ENCODE peak calls at places on chromosomes 4 and X, in six cellular contexts. N, Z, A, M, I and L are unnamed samples.

GRCh38 chrX:138534410-138534809 is 177.1 kb downstream of the FGF13 start:
- DNase-seq in N (no peak), Z (no peak), A (no peak), M (no peak), I (no peak), L (no peak)

GRCh38 chr4:76301068-76301774 is 5.3 kb upstream of the STBD1 start:
- DNase-seq in N (peak; percentile 90), Z (no peak), A (peak; percentile 74), M (no peak), I (peak; percentile 91), L (peak; percentile 63)

GRCh38 chr4:20496078-20496477 is 204.2 kb upstream of the PACRGL start:
- DNase-seq in N (no peak), Z (no peak), A (no peak), M (no peak), I (no peak), L (no peak)

GRCh38 chr4:76801621-76802545 is 96.1 kb downstream of the SOWAHB start:
- DNase-seq in N (no peak), Z (peak; percentile 70), A (no peak), M (no peak), I (no peak), L (no peak)

GRCh38 chr4:153785830-153786721 is 2.8 kb downstream of the SFRP2 start:
- DNase-seq in N (no peak), Z (no peak), A (no peak), M (peak; percentile 34), I (peak; percentile 3), L (no peak)

GRCh38 chr4:83866821-83867220 is 330.9 kb downstream of the GPAT3 start:
- DNase-seq in N (no peak), Z (no peak), A (no peak), M (no peak), I (no peak), L (no peak)

GRCh38 chrX:20265726-20266681 is 705 bp downstream of the RPS6KA3 start:
- DNase-seq in N (peak; percentile 17), Z (peak; percentile 45), A (no peak), M (peak; percentile 56), I (no peak), L (peak; percentile 14)

GRCh38 chr4:86338989-86339388 is 20.9 kb downstream of the MAPK10 start:
- DNase-seq in N (no peak), Z (no peak), A (no peak), M (no peak), I (no peak), L (no peak)

GRCh38 chr4:24321151-24321550 is 263.2 kb downstream of the DHX15 start:
- DNase-seq in N (no peak), Z (no peak), A (no peak), M (no peak), I (no peak), L (no peak)

GRCh38 chr4:85084371-85085170 is 118.1 kb upstream of the WDFY3 start:
- DNase-seq in N (peak; percentile 12), Z (no peak), A (no peak), M (peak; percentile 20), I (peak; percentile 60), L (peak; percentile 30)

GRCh38 chr4:69957209-69957608 is 8.3 kb downstream of the CSN2 start:
- DNase-seq in N (no peak), Z (no peak), A (no peak), M (no peak), I (no peak), L (no peak)

GRCh38 chrX:48972214-48973164 is 845 bp upstream of the KCND1 start:
- DNase-seq in N (peak; percentile 76), Z (peak; percentile 54), A (no peak), M (peak; percentile 70), I (peak; percentile 16), L (peak; percentile 40)

GRCh38 chrX:37454537-37455285 is 105.5 kb downstream of the PRRG1 start:
- DNase-seq in N (no peak), Z (no peak), A (no peak), M (no peak), I (no peak), L (no peak)

DNA sequence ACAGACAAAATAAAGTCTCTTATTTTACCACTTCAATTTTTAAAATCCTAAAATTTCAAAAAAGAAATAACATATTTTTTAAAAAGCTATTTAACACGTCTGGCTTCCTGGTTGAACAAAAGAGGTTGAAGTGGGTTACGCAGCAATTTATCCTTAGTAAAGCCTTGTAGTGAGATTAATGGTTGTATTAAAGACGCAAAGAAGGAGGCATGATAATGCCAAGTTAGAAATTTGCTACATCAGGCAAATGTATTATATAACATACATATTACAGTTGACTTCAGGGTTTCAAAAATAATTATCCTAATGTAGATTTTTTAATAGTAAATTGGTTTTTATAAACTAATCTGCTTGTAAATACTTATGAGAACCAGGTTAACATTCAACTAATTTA is 35.3 kb downstream of the ANKRD17 start:
- DNase-seq in N (no peak), Z (no peak), A (no peak), M (no peak), I (no peak), L (no peak)
- H3K4me3 ChIP-seq in N (peak overlapping the region; percentile 56), Z (no peak overlapping the region), A (no peak overlapping the region), M (peak overlapping the region; percentile 71), I (no peak overlapping the region), L (no peak overlapping the region)

GRCh38 chr4:128524311-128524710 is 236.7 kb upstream of the PGRMC2 start:
- DNase-seq in N (no peak), Z (no peak), A (no peak), M (no peak), I (no peak), L (no peak)

GRCh38 chr4:128525387-128525786 is 237.8 kb upstream of the PGRMC2 start:
- DNase-seq in N (peak; percentile 23), Z (no peak), A (no peak), M (no peak), I (no peak), L (no peak)

GRCh38 chr4:128527356-128527755 is 239.7 kb upstream of the PGRMC2 start:
- DNase-seq in N (no peak), Z (no peak), A (no peak), M (no peak), I (no peak), L (no peak)

GRCh38 chr4:128528177-128528576 is 240.6 kb upstream of the PGRMC2 start:
- DNase-seq in N (no peak), Z (no peak), A (no peak), M (no peak), I (no peak), L (no peak)

DNA sequence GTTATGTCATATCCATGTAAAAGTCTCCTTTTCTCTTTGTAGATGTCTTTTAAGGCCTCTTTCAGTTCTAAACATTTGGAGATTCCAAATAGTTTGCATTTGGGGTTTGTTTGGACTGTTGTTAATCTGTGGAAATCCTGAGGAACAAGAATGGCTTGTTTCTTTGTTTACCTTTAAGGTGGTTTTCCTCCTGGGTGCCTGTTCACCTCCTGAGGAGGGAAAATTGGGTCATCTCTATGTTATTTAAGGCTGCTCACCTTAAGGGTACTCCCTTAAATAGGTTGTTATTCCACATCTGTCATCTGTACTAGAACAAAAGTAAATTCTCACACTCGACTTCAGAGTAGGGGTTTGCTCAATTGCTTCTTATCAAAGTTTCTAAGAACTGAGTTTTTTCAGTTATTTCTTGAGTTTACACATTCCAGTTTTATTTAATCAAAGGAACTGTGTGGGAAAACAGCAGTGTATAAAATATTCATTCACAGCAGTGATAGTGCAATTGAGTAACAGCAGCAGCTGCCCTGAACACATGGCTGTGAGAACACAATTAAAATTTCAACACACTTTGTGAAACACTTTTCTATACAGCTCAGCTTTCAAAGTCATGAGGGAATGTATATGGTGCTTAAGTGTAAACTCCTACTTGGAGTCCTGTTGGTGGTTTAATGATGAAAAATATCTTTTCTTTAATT is 238.5 kb upstream of the PGRMC2 start:
- DNase-seq in N (no peak), Z (no peak), A (no peak), M (no peak), I (no peak), L (peak; percentile 31)
- TF ChIP-seq GABPA in N (no peak), Z (no peak), A (no peak), M (no peak), I (no peak), L (no peak)

GRCh38 chr4:8893624-8894423 is 22.2 kb upstream of the HMX1 start:
- DNase-seq in N (no peak), Z (peak; percentile 76), A (no peak), M (no peak), I (no peak), L (no peak)

GRCh38 chr4:8893227-8893623 is 21.6 kb upstream of the HMX1 start:
- DNase-seq in N (no peak), Z (peak; percentile 69), A (no peak), M (no peak), I (no peak), L (no peak)

GRCh38 chr4:8891255-8891645 is 19.6 kb upstream of the HMX1 start:
- DNase-seq in N (no peak), Z (peak; percentile 60), A (no peak), M (no peak), I (no peak), L (no peak)

GRCh38 chr4:8891646-8892555 is 20.3 kb upstream of the HMX1 start:
- DNase-seq in N (no peak), Z (peak; percentile 70), A (peak; percentile 3), M (peak; percentile 55), I (no peak), L (no peak)

GRCh38 chr4:8892556-8893226 is 21.1 kb upstream of the HMX1 start:
- DNase-seq in N (no peak), Z (peak; percentile 52), A (no peak), M (peak; percentile 50), I (no peak), L (no peak)
- H3K4me3 ChIP-seq in N (no peak overlapping the region), Z (peak overlapping the region; percentile 29), A (no peak overlapping the region), M (no peak overlapping the region), I (no peak overlapping the region), L (no peak overlapping the region)

GRCh38 chrX:23504540-23504884 is 162.8 kb upstream of the PRDX4 start:
- DNase-seq in N (no peak), Z (no peak), A (no peak), M (no peak), I (no peak), L (no peak)

GRCh38 chrX:23509256-23509655 is 158.0 kb upstream of the PRDX4 start:
- DNase-seq in N (no peak), Z (no peak), A (no peak), M (no peak), I (no peak), L (no peak)

GRCh38 chrX:23503835-23504539 is 163.3 kb upstream of the PRDX4 start:
- DNase-seq in N (no peak), Z (no peak), A (no peak), M (no peak), I (peak; percentile 15), L (no peak)

GRCh38 chrX:23504895-23505294 is 162.4 kb upstream of the PRDX4 start:
- DNase-seq in N (no peak), Z (no peak), A (no peak), M (no peak), I (no peak), L (no peak)

DNA sequence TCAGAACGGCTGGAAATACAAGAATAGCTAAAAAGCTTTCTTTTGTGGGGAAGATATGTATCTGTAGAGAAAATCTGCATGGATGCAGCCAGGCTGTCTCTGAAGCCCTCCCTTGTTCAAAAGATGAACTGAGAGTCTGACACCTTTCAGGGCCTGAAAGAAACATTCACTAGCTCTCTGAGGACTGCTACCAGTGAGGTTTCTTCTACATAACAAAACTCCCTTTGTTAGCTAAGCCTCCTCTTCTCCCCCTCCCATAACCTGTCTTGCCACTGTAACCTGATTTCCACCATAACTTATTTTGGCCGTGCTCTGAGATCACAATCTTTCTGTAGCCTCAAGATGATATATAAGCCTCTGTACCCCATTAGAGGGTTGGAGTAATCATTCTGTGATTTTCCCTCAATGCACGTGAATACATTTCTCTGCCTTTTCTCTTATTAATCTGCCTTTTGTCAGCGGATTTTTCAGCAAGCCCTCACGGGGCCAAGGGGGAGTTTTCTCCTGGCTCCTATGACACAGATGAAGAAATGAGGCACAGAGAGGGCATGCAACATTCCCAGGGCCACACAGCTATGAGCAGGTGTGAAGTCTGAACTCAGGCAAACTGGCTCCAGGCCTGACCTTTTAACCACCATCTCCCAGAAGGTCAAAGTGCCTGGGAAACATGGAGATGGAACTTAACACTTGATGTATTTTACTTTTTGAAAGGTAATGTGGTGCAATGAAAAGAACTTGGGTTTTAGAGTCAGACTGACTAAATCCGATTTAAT is 161.6 kb upstream of the PRDX4 start:
- DNase-seq in N (no peak), Z (no peak), A (no peak), M (no peak), I (no peak), L (no peak)
- TF ChIP-seq GABPA in N (no peak), Z (no peak), A (no peak), M (no peak), I (no peak), L (no peak)